ENCODE peak calls at places on chromosomes 4 and X, in eight cellular contexts. C is AG04450, F is transverse colon, H is heart right ventricle, G is tibial nerve, I is PC-3, Y is H9, V is sigmoid colon. K is an unnamed sample. For H3K9me3, the result is how much of the 10 kb centered on the place peaks cover.

GRCh38 chr4:762211-763190 is 56.9 kb downstream of the PCGF3 start:
- DNase-seq in H (no peak), I (peak), V (no peak), G (no peak), C (no peak), Y (no peak), F (no peak), K (no peak)

GRCh38 chr4:5718411-5718810 is 7.4 kb downstream of the EVC start:
- DNase-seq in V (no peak), G (no peak), I (no peak), F (no peak), H (no peak), C (no peak), Y (no peak), K (no peak)

GRCh38 chr4:48635310-48635709 is 144.8 kb downstream of the FRYL start:
- DNase-seq in F (no peak), H (no peak), C (no peak), G (no peak), I (peak), Y (no peak), V (no peak), K (no peak)

GRCh38 chr4:27929141-27929540 is 1068.5 kb downstream of the STIM2 start:
- DNase-seq in Y (no peak), H (no peak), V (no peak), F (no peak), G (no peak), I (peak), C (no peak), K (no peak)

GRCh38 chr4:113821851-113822250 is 60.3 kb upstream of the CAMK2D start:
- DNase-seq in H (no peak), F (no peak), C (no peak), V (no peak), Y (no peak), G (no peak), I (no peak), K (no peak)

GRCh38 chr4:123939621-123940020 is 543.0 kb downstream of the SPRY1 start:
- DNase-seq in H (no peak), I (peak), C (peak), F (no peak), V (no peak), G (no peak), Y (no peak), K (no peak)

GRCh38 chr4:8035371-8035780 is 95.7 kb upstream of the AFAP1 start:
- DNase-seq in F (no peak), C (no peak), I (no peak), G (no peak), Y (no peak), H (no peak), V (no peak), K (no peak)

GRCh38 chrX:145843196-145843595 is 25.6 kb downstream of the SLITRK2 start:
- DNase-seq in F (no peak), G (no peak), V (no peak), I (no peak), Y (no peak), C (no peak), H (no peak), K (no peak)

GRCh38 chrX:23883737-23884354 is 23.9 kb downstream of the APOO start:
- DNase-seq in H (no peak), Y (no peak), C (no peak), F (no peak), I (peak), G (no peak), V (no peak), K (no peak)

GRCh38 chrX:74372272-74372671 is 49.0 kb upstream of the SLC16A2 start:
- DNase-seq in H (no peak), Y (no peak), F (no peak), G (no peak), C (no peak), V (no peak), I (peak), K (no peak)

GRCh38 chrX:13317366-13317765 is 2.5 kb downstream of the ATXN3L start:
- DNase-seq in I (no peak), V (no peak), F (no peak), G (no peak), C (no peak), H (no peak), Y (no peak), K (no peak)

GRCh38 chrX:117998171-117998570 is 118.4 kb downstream of the KLHL13 start:
- DNase-seq in Y (no peak), I (no peak), H (no peak), C (no peak), G (no peak), F (no peak), V (no peak), K (no peak)

GRCh38 chrX:40176256-40176978 is 78.7 kb upstream of the BCOR start:
- DNase-seq in F (peak), Y (peak), C (no peak), V (peak), G (no peak), H (peak), I (peak), K (peak)

GRCh38 chr4:123327846-123328447 is 68.6 kb upstream of the SPRY1 start:
- DNase-seq in I (no peak), V (no peak), C (no peak), Y (no peak), G (no peak), H (no peak), F (no peak), K (no peak)

GRCh38 chrX:46796574-46797191 is 37.8 kb upstream of the SLC9A7 start:
- DNase-seq in V (peak), Y (peak), F (peak), I (peak), H (peak), C (no peak), G (peak), K (peak)

GRCh38 chr4:21512351-21512750 is 436.2 kb downstream of the KCNIP4 start:
- DNase-seq in I (peak), F (no peak), V (no peak), G (no peak), C (no peak), Y (no peak), H (no peak), K (peak)

GRCh38 chr4:169229571-169230028 is 41.2 kb downstream of the SH3RF1 start:
- DNase-seq in G (no peak), H (no peak), Y (no peak), F (no peak), C (peak), V (no peak), I (peak), K (no peak)

GRCh38 chr4:42142586-42142985 is 9.9 kb downstream of the BEND4 start:
- DNase-seq in Y (no peak), V (no peak), F (no peak), I (no peak), G (no peak), H (no peak), C (no peak), K (no peak)

GRCh38 chr4:77564231-77564630 is 41.4 kb upstream of the CXCL13 start:
- DNase-seq in F (peak), V (peak), Y (no peak), H (no peak), C (no peak), G (peak), I (no peak), K (no peak)

GRCh38 chrX:15598031-15598430 is 2.7 kb downstream of the ACE2 start:
- DNase-seq in G (no peak), F (no peak), I (no peak), V (no peak), Y (no peak), H (no peak), C (no peak), K (no peak)

GRCh38 chr4:158159054-158159717 is 13.6 kb downstream of the GASK1B start:
- DNase-seq in F (no peak), V (no peak), H (no peak), I (peak), G (no peak), Y (no peak), C (no peak), K (no peak)

GRCh38 chr4:128600996-128601857 is 208.3 kb upstream of the JADE1 start:
- DNase-seq in C (peak), F (peak), G (peak), I (peak), V (peak), Y (no peak), H (peak), K (peak)

GRCh38 chr4:72418458-72418857 is 150.6 kb downstream of the ADAMTS3 start:
- DNase-seq in V (no peak), G (no peak), H (peak), Y (no peak), F (no peak), I (peak), C (peak), K (peak)

GRCh38 chr4:173012608-173013007 is 156.0 kb upstream of the GALNT7 start:
- DNase-seq in H (no peak), C (no peak), V (no peak), Y (no peak), I (no peak), F (no peak), G (no peak), K (no peak)

GRCh38 chr4:95835672-95836071 is 4.2 kb upstream of the PDHA2 start:
- DNase-seq in V (no peak), Y (peak), H (peak), F (no peak), G (no peak), I (peak), C (no peak), K (peak)

GRCh38 chrX:19800821-19801220 is 86.6 kb downstream of the SH3KBP1 start:
- DNase-seq in G (no peak), C (no peak), V (no peak), H (no peak), I (no peak), Y (no peak), F (no peak), K (no peak)

GRCh38 chr4:165331316-165331715 is 3.8 kb downstream of the MSMO1 start:
- DNase-seq in Y (no peak), F (no peak), G (no peak), V (no peak), I (no peak), H (no peak), C (no peak), K (no peak)

GRCh38 chr4:151358266-151358665 is 32.9 kb upstream of the SH3D19 start:
- DNase-seq in V (no peak), I (no peak), Y (no peak), G (no peak), C (no peak), H (peak), F (no peak), K (no peak)

GRCh38 chr4:122616910-122617596 is 3.8 kb downstream of the IL21 start:
- DNase-seq in Y (no peak), F (no peak), V (no peak), I (no peak), G (no peak), C (no peak), H (no peak), K (no peak)

GRCh38 chrX:19758536-19758935 is 128.9 kb downstream of the SH3KBP1 start:
- DNase-seq in G (no peak), H (no peak), I (peak), V (no peak), C (no peak), F (no peak), Y (no peak), K (no peak)

GRCh38 chrX:115112411-115112810 is 76.8 kb upstream of the RBMXL3 start:
- DNase-seq in C (no peak), I (no peak), F (no peak), V (no peak), G (no peak), H (no peak), Y (no peak), K (no peak)

GRCh38 chr4:30837131-30837539 is 117.0 kb downstream of the PCDH7 start:
- DNase-seq in I (no peak), G (no peak), H (no peak), C (no peak), F (no peak), Y (no peak), V (no peak), K (no peak)

GRCh38 chr4:140056015-140056414 is 98.0 kb downstream of the MAML3 start:
- DNase-seq in F (no peak), V (no peak), G (no peak), H (no peak), Y (no peak), I (no peak), C (no peak), K (no peak)

GRCh38 chrX:33183366-33183765 is 28.0 kb downstream of the DMD start:
- DNase-seq in I (no peak), Y (no peak), C (peak), V (peak), G (no peak), F (no peak), H (peak), K (peak)

GRCh38 chr4:66736593-66736992 is 808.7 kb downstream of the CENPC start:
- DNase-seq in Y (no peak), G (no peak), V (no peak), F (no peak), I (no peak), C (no peak), H (no peak), K (no peak)

GRCh38 chrX:130111220-130111934 is 1.1 kb upstream of the ELF4 start:
- DNase-seq in Y (no peak), C (no peak), H (no peak), V (no peak), I (no peak), F (no peak), G (no peak), K (no peak)

GRCh38 chrX:130110379-130111219 is at the start of gene ELF4:
- DNase-seq in F (peak), H (no peak), Y (no peak), C (no peak), V (peak), I (peak), G (no peak), K (peak)

GRCh38 chrX:130109429-130110378 is 593 bp downstream of the ELF4 start:
- DNase-seq in V (peak), F (no peak), C (no peak), H (no peak), G (no peak), Y (no peak), I (peak), K (no peak)

GRCh38 chrX:130106071-130106470 is 4.2 kb downstream of the ELF4 start:
- DNase-seq in F (no peak), G (no peak), I (no peak), Y (no peak), H (no peak), C (no peak), V (no peak), K (no peak)

GRCh38 chrX:130108647-130109428 is 1.5 kb downstream of the ELF4 start:
- DNase-seq in F (peak), C (no peak), H (no peak), I (peak), G (no peak), V (no peak), Y (no peak), K (no peak)
- TF ChIP-seq CTCF in F (no peak), C (no peak), H (no peak), I (peak), G (no peak), V (no peak), Y (peak), K (no peak)

DNA sequence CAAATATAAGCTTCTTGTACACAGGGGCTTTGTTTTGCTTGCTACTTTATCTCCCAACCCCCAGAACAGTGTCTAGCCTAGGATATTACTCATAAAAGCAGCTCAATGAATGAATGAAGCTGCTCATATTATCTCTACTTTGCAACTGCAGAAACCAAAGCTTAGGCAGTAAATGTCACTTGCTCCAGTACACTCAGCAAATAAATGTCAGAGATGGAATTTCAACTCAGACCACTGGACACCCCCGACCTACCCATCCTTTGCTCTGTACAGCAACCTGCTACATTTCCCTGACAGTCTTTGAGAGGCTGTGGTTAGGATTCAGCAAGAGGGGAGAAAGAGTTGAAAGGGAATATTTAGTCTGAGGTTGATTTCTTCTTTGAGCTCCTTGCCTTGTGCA is 137.4 kb downstream of the LDB2 start:
- DNase-seq in I (no peak), G (no peak), F (no peak), C (no peak), V (no peak), H (no peak), Y (no peak), K (no peak)
- H3K9me3 ChIP-seq in I (under half), G (under half), F (under half), C (under half), V (under half), H (under half), Y (under half), K (under half)

GRCh38 chr4:14867847-14868246 is 134.4 kb upstream of the CPEB2 start:
- DNase-seq in H (no peak), G (no peak), I (no peak), F (no peak), Y (no peak), C (no peak), V (no peak), K (no peak)

GRCh38 chr4:14868426-14868825 is 133.9 kb upstream of the CPEB2 start:
- DNase-seq in G (no peak), I (no peak), H (no peak), F (no peak), V (no peak), Y (no peak), C (no peak), K (no peak)

GRCh38 chr4:14874990-14875389 is 127.3 kb upstream of the CPEB2 start:
- DNase-seq in G (no peak), I (no peak), H (no peak), V (no peak), Y (no peak), C (no peak), F (no peak), K (no peak)

GRCh38 chr4:14877246-14878220 is 124.7 kb upstream of the CPEB2 start:
- DNase-seq in I (no peak), V (no peak), Y (no peak), G (no peak), F (no peak), H (peak), C (no peak), K (no peak)

GRCh38 chr4:14871676-14872430 is 130.4 kb upstream of the CPEB2 start:
- DNase-seq in C (no peak), H (no peak), F (peak), I (peak), Y (peak), V (no peak), G (no peak), K (peak)
- TF ChIP-seq CTCF in C (peak), H (no peak), F (no peak), I (peak), Y (peak), V (no peak), G (no peak), K (peak)

GRCh38 chr4:13990596-13991589 is 363.4 kb upstream of the BOD1L1 start:
- DNase-seq in Y (no peak), I (no peak), G (no peak), V (no peak), F (no peak), C (no peak), H (no peak), K (no peak)
- H3K9me3 ChIP-seq in Y (under half), I (under half), G (under half), V (under half), F (under half), C (under half), H (under half), K (under half)

K was measured in BE2C.